ENCODE peak calls at places on chromosomes 3 and 15, in five cellular contexts. T is GM13977, X is cardiac fibroblast, P is NCI-H345, M is T-helper 2 cell. U is an unnamed sample.

GRCh38 chr15:32844118-32844711 is 126.4 kb downstream of the GREM1 start:
- DNase-seq in T (peak; percentile 36), X (peak; percentile 75), P (peak; percentile 8), M (peak; percentile 2), U (peak; percentile 58)

GRCh38 chr3:138479355-138479964 is 45.0 kb downstream of the ESYT3 start:
- DNase-seq in T (peak; percentile 69), X (peak; percentile 58), P (no peak), M (peak; percentile 64), U (peak; percentile 80)

GRCh38 chr3:172911142-172911541 is 160.6 kb downstream of the ECT2 start:
- DNase-seq in T (no peak), X (no peak), P (no peak), M (no peak), U (no peak)

GRCh38 chr15:73700041-73700842 is 16.1 kb downstream of the CD276 start:
- DNase-seq in T (peak; percentile 84), X (peak; percentile 88), P (peak; percentile 65), M (peak; percentile 81), U (peak; percentile 87)

GRCh38 chr15:35863655-35864054 is 317.7 kb upstream of the DPH6 start:
- DNase-seq in T (no peak), X (no peak), P (no peak), M (no peak), U (no peak)

GRCh38 chr3:13470894-13471574 is 9.1 kb upstream of the HDAC11 start:
- DNase-seq in T (no peak), X (no peak), P (peak; percentile 22), M (no peak), U (no peak)

GRCh38 chr3:197000211-197000610 is 29.4 kb downstream of the MELTF start:
- DNase-seq in T (no peak), X (peak; percentile 40), P (no peak), M (no peak), U (peak; percentile 25)

GRCh38 chr15:34001536-34001935 is 33.2 kb downstream of the CHRM5 start:
- DNase-seq in T (no peak), X (peak; percentile 34), P (no peak), M (no peak), U (no peak)

GRCh38 chr15:81256916-81257315 is 60.2 kb downstream of the IL16 start:
- DNase-seq in T (no peak), X (peak; percentile 73), P (no peak), M (no peak), U (peak; percentile 14)

GRCh38 chr3:30544811-30545210 is 61.6 kb upstream of the TGFBR2 start:
- DNase-seq in T (no peak), X (peak; percentile 96), P (no peak), M (no peak), U (no peak)

GRCh38 chr3:196563721-196564225 is 4.6 kb downstream of the WDR53 start:
- DNase-seq in T (no peak), X (peak; percentile 55), P (no peak), M (peak; percentile 86), U (no peak)

GRCh38 chr3:171417813-171418212 is 42.4 kb downstream of the TNIK start:
- DNase-seq in T (no peak), X (peak; percentile 92), P (no peak), M (no peak), U (no peak)

GRCh38 chr15:75891895-75892294 is 11.8 kb upstream of the FBXO22 start:
- DNase-seq in T (no peak), X (peak; percentile 94), P (no peak), M (no peak), U (no peak)

GRCh38 chr3:4501422-4501821 is 8.3 kb downstream of the ITPR1 start:
- DNase-seq in T (no peak), X (no peak), P (no peak), M (no peak), U (peak; percentile 7)

GRCh38 chr3:81955908-81956307 is 194.5 kb upstream of the GBE1 start:
- DNase-seq in T (no peak), X (no peak), P (no peak), M (no peak), U (no peak)

GRCh38 chr3:164608554-164609276 is 469.6 kb downstream of the SI start:
- DNase-seq in T (no peak), X (peak; percentile 8), P (no peak), M (no peak), U (no peak)

GRCh38 chr3:196528639-196529233 is 13.6 kb upstream of the SMCO1 start:
- DNase-seq in T (peak; percentile 92), X (peak; percentile 55), P (peak; percentile 87), M (peak; percentile 87), U (peak; percentile 56)

GRCh38 chr3:135352213-135352612 is 557.2 kb downstream of the EPHB1 start:
- DNase-seq in T (no peak), X (no peak), P (no peak), M (no peak), U (no peak)

GRCh38 chr3:30473374-30474051 is 132.9 kb upstream of the TGFBR2 start:
- DNase-seq in T (no peak), X (peak; percentile 91), P (no peak), M (no peak), U (no peak)

GRCh38 chr3:100525753-100526612 is 33.6 kb downstream of the TMEM45A start:
- DNase-seq in T (no peak), X (peak; percentile 87), P (no peak), M (no peak), U (no peak)

GRCh38 chr3:13045245-13045903 is 27.9 kb downstream of the IQSEC1 start:
- DNase-seq in T (no peak), X (no peak), P (no peak), M (no peak), U (peak; percentile 77)

GRCh38 chr15:64264511-64264910 is 91.5 kb downstream of the CSNK1G1 start:
- DNase-seq in T (no peak), X (no peak), P (no peak), M (no peak), U (no peak)

GRCh38 chr3:187811580-187812250 is 66.4 kb upstream of the BCL6 start:
- DNase-seq in T (no peak), X (peak; percentile 65), P (no peak), M (no peak), U (no peak)

GRCh38 chr3:27290760-27291159 is 78.4 kb downstream of the NEK10 start:
- DNase-seq in T (no peak), X (peak; percentile 18), P (no peak), M (no peak), U (no peak)

GRCh38 chr3:139969386-139969785 is 34.4 kb downstream of the CLSTN2 start:
- DNase-seq in T (no peak), X (no peak), P (no peak), M (no peak), U (no peak)

GRCh38 chr15:74320358-74321247 is 46.8 kb downstream of the CYP11A1 start:
- DNase-seq in T (peak; percentile 62), X (peak; percentile 69), P (peak; percentile 36), M (no peak), U (peak; percentile 60)

GRCh38 chr3:155528579-155528978 is 216.3 kb downstream of the PLCH1 start:
- DNase-seq in T (no peak), X (no peak), P (no peak), M (no peak), U (no peak)

GRCh38 chr15:48603123-48603500 is 42.4 kb downstream of the FBN1 start:
- DNase-seq in T (no peak), X (peak; percentile 64), P (no peak), M (no peak), U (no peak)

GRCh38 chr15:71057143-71057542 is 58.1 kb upstream of the THSD4 start:
- DNase-seq in T (no peak), X (no peak), P (no peak), M (no peak), U (no peak)

GRCh38 chr15:84992157-84992940 is 10.7 kb downstream of the PDE8A start:
- DNase-seq in T (no peak), X (peak; percentile 85), P (no peak), M (peak; percentile 47), U (no peak)